ENCODE peak calls at places on chromosomes 4 and X, in five cellular contexts. M is brain microvascular endothelial cell, J is AG10803, X is GM12864, F is upper lobe of left lung. N is an unnamed sample.

GRCh38 chr4:122764071-122764807 is 31.7 kb downstream of the BBS12 start:
- DNase-seq in M (no peak), J (peak; percentile 76), X (no peak), F (no peak), N (no peak)

GRCh38 chr4:84309191-84309590 is 189.9 kb downstream of the NKX6-1 start:
- DNase-seq in M (no peak), J (no peak), X (no peak), F (no peak), N (no peak)

GRCh38 chr4:12924253-12924652 is 559.9 kb downstream of the RAB28 start:
- DNase-seq in M (no peak), J (no peak), X (no peak), F (no peak), N (no peak)

GRCh38 chr4:128463006-128463405 is 175.4 kb upstream of the PGRMC2 start:
- DNase-seq in M (no peak), J (no peak), X (no peak), F (no peak), N (no peak)

GRCh38 chrX:37746268-37746931 is 33.5 kb upstream of the CYBB start:
- DNase-seq in M (no peak), J (no peak), X (peak; percentile 64), F (no peak), N (no peak)

GRCh38 chr4:113436360-113436759 is 325.2 kb downstream of the CAMK2D start:
- DNase-seq in M (peak; percentile 75), J (peak; percentile 82), X (no peak), F (no peak), N (no peak)

GRCh38 chrX:24100713-24101112 is 46.0 kb downstream of the EIF2S3 start:
- DNase-seq in M (peak; percentile 63), J (no peak), X (no peak), F (no peak), N (no peak)

GRCh38 chr4:185915817-185916216 is 103.8 kb upstream of the SORBS2 start:
- DNase-seq in M (no peak), J (no peak), X (no peak), F (no peak), N (no peak)

GRCh38 chr4:170007113-170007512 is 19.1 kb downstream of the MFAP3L start:
- DNase-seq in M (no peak), J (no peak), X (no peak), F (no peak), N (no peak)

GRCh38 chr4:162911349-162911748 is 255.3 kb downstream of the NAF1 start:
- DNase-seq in M (no peak), J (no peak), X (no peak), F (no peak), N (no peak)

GRCh38 chr4:128553665-128554515 is 255.6 kb upstream of the JADE1 start:
- DNase-seq in M (no peak), J (no peak), X (no peak), F (no peak), N (no peak)

GRCh38 chrX:41802958-41803357 is 79.0 kb downstream of the GPR82 start:
- DNase-seq in M (no peak), J (no peak), X (no peak), F (no peak), N (no peak)

GRCh38 chrX:55111578-55112254 is 22.9 kb downstream of the PAGE2 start:
- DNase-seq in M (no peak), J (no peak), X (no peak), F (no peak), N (no peak)

GRCh38 chrX:47179221-47179927 is 14.3 kb upstream of the UBA1 start:
- DNase-seq in M (no peak), J (peak; percentile 60), X (no peak), F (no peak), N (no peak)

GRCh38 chrX:24019448-24019847 is 7.5 kb downstream of the KLHL15 start:
- DNase-seq in M (no peak), J (no peak), X (no peak), F (no peak), N (no peak)

GRCh38 chr4:176924238-176924637 is 131.5 kb upstream of the VEGFC start:
- DNase-seq in M (no peak), J (no peak), X (no peak), F (no peak), N (no peak)

GRCh38 chr4:174282836-174283506 is 496 bp downstream of the FBXO8 start:
- DNase-seq in M (peak; percentile 94), J (peak; percentile 93), X (peak; percentile 94), F (peak; percentile 88), N (no peak)

GRCh38 chr4:188387134-188387791 is 248.0 kb downstream of the TRIML1 start:
- DNase-seq in M (peak; percentile 63), J (peak; percentile 52), X (no peak), F (no peak), N (no peak)

GRCh38 chrX:135596495-135596894 is 76.0 kb downstream of the INTS6L start:
- DNase-seq in M (no peak), J (peak; percentile 11), X (no peak), F (no peak), N (peak; percentile 38)

GRCh38 chr4:75643651-75644050 is 13.3 kb upstream of the CDKL2 start:
- DNase-seq in M (no peak), J (peak; percentile 55), X (no peak), F (no peak), N (no peak)

GRCh38 chrX:13845721-13846378 is 29.0 kb upstream of the GPM6B start:
- DNase-seq in M (no peak), J (no peak), X (no peak), F (no peak), N (no peak)

GRCh38 chrX:46029777-46030176 is 515.4 kb downstream of the ZNF674 start:
- DNase-seq in M (no peak), J (no peak), X (no peak), F (no peak), N (no peak)

GRCh38 chr4:86496094-86497060 is 97.7 kb upstream of the PTPN13 start:
- DNase-seq in M (peak; percentile 25), J (peak; percentile 63), X (no peak), F (no peak), N (peak; percentile 41)

GRCh38 chr4:47390438-47391125 is 72.9 kb downstream of the COMMD8 start:
- DNase-seq in M (peak; percentile 35), J (no peak), X (no peak), F (no peak), N (no peak)

GRCh38 chr4:185396724-185397402 is at the start of gene ANKRD37:
- DNase-seq in M (peak; percentile 38), J (peak; percentile 38), X (no peak), F (peak; percentile 76), N (peak; percentile 21)

GRCh38 chr4:52374847-52375246 is 284.3 kb downstream of the USP46 start:
- DNase-seq in M (no peak), J (no peak), X (no peak), F (no peak), N (no peak)

GRCh38 chr4:11470709-11471441 is 42.2 kb upstream of the HS3ST1 start:
- DNase-seq in M (no peak), J (no peak), X (no peak), F (no peak), N (no peak)

GRCh38 chr4:101103381-101104142 is 243.8 kb downstream of the PPP3CA start:
- DNase-seq in M (no peak), J (peak; percentile 9), X (peak; percentile 38), F (no peak), N (no peak)

GRCh38 chr4:44927361-44928061 is 201.2 kb upstream of the GNPDA2 start:
- DNase-seq in M (no peak), J (peak; percentile 5), X (no peak), F (no peak), N (no peak)
- TF ChIP-seq CTCF in M (peak; percentile 23), J (peak; percentile 46), X (peak; percentile 42), F (no peak), N (peak; percentile 60)

DNA sequence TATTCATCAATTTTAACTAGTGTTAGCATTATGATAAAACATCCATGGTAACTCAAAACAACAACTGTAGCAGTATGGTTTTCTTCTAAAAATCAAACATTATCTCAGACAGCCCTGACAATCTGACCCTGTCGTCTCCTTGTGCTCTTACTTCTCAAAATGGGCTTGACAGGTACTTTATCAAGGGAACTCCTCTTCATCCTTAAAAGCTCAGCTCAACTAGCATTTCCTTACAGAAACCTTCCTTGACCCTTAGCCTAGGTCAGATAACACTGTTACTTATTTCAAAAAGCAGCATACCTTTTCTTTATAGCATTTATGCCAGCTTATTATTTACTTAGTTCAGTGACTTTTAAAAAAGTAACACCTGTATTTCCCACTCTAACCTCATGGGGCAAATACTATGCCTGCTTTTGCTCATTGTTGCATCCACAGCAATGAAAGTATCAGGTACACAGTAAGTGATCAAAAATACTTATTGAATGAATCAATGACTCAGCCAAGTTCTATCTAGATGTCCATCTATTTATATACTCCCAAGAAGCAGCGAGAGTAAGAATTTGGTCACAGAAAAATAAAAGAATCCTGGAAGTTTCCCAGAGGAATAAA is 41.9 kb downstream of the ADAMTS3 start:
- DNase-seq in M (no peak), J (no peak), X (no peak), F (no peak), N (no peak)
- TF ChIP-seq CTCF in M (no peak), J (no peak), X (no peak), F (no peak), N (peak; percentile 30)

GRCh38 chr4:19786616-19787015 is 465.1 kb upstream of the SLIT2 start:
- DNase-seq in M (no peak), J (no peak), X (no peak), F (no peak), N (no peak)

DNA sequence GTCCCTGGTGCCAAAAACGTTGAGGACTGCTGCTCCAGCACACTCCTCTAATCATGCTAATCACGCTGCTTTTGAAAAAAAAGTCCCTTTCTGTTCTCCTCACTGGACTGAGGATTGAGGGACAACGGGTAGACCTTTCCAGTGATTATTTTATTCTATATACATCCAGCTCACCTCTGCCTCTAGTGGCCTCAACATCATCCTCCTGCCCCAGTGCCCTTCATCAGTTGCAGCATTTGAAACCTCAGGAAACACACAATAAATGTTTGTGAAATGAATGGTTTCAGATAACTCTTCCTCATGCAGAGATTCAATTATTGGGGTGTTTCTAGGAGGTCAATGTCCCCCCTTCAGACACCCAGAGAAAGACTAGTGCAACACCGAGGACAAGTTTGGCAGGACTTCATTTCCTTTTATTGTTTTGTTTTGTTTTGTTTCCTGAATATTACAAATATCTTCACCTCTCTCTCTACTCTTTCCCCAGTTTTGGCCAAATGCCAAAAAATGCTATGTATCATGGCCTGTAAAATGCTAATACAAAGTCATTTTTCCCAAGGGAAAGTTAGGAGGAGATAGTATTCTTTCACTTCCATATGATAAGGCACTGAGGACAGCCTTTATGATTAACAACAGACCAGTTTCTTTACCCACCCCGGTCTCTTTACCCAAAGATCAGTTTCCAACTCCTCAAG is 460.1 kb upstream of the SLIT2 start:
- DNase-seq in M (peak; percentile 34), J (no peak), X (no peak), F (no peak), N (no peak)
- TF ChIP-seq CTCF in M (peak; percentile 48), J (peak; percentile 13), X (no peak), F (no peak), N (no peak)

DNA sequence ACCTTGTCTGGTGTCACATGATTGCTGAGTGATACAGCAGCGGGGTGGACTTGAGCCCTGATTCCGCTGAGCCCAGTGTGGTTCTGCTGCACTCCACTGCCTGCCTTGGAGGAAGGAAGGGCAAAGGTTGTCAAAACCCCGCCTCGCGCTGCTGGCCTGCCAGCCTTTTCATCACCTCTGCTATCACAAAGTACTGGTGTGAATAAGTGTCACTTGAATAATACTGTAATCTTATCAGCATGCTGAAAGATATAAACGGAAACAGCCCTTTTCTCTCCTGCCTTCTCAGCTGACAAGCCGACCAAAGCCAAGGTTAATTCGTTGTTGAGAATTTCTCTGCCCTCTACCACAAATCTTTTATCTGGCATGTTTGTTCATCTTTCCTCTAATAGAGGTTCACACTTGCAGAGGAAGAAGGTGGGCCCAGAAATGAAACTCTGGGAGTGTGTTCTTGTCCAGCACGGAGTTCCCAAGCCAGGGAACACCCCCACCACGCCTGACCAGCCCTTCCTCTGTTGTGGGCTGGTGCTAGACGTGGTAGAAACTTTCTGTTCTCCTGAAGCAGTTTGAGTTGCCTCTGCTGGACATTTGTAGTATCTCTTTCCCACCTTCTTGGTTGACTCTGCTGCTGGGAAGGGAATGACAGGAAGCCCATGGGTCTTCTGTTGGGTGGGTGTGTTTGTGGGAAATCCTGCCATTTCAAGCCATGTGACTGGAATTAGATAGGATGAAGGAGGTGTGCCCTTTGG is 21.5 kb downstream of the FHDC1 start:
- DNase-seq in M (no peak), J (no peak), X (no peak), F (no peak), N (no peak)
- TF ChIP-seq CTCF in M (peak; percentile 19), J (no peak), X (no peak), F (no peak), N (no peak)

N was measured in mesothelial cell of epicardium.